ENCODE peak calls at places on chromosomes 2 and 18, in eight cellular contexts. X, H, J, W, K, O, Y and V are unnamed samples.

GRCh38 chr2:67277450-67277849 is 119.7 kb upstream of the ETAA1 start:
- DNase-seq in X (no peak), H (no peak), J (no peak), W (no peak), K (no peak), O (no peak), Y (no peak), V (no peak)

GRCh38 chr2:113324684-113325160 is 46.0 kb upstream of the PAX8 start:
- DNase-seq in X (no peak), H (peak), J (peak), W (peak), K (peak), O (peak), Y (no peak), V (peak)

GRCh38 chr2:98505991-98506664 is 61.5 kb downstream of the INPP4A start:
- DNase-seq in X (no peak), H (no peak), J (no peak), W (no peak), K (no peak), O (no peak), Y (no peak), V (no peak)

GRCh38 chr2:28956415-28956826 is 24.7 kb upstream of the TOGARAM2 start:
- DNase-seq in X (no peak), H (peak), J (peak), W (no peak), K (peak), O (peak), Y (no peak), V (no peak)

GRCh38 chr2:31037058-31037457 is 101.2 kb downstream of the GALNT14 start:
- DNase-seq in X (no peak), H (no peak), J (no peak), W (no peak), K (no peak), O (no peak), Y (no peak), V (no peak)

GRCh38 chr2:227325824-227326195 is 759 bp downstream of the MFF start:
- DNase-seq in X (peak), H (peak), J (peak), W (peak), K (peak), O (peak), Y (no peak), V (peak)

GRCh38 chr2:33146112-33146511 is 199.4 kb downstream of the LTBP1 start:
- DNase-seq in X (no peak), H (no peak), J (no peak), W (no peak), K (no peak), O (no peak), Y (no peak), V (no peak)

GRCh38 chr18:79603321-79604204 is 76.0 kb upstream of the CTDP1 start:
- DNase-seq in X (no peak), H (no peak), J (no peak), W (peak), K (no peak), O (no peak), Y (no peak), V (no peak)

GRCh38 chr2:5664197-5664728 is 27.9 kb upstream of the SOX11 start:
- DNase-seq in X (no peak), H (no peak), J (no peak), W (no peak), K (no peak), O (no peak), Y (no peak), V (no peak)

GRCh38 chr18:55869965-55870585 is 282.1 kb upstream of the TCF4 start:
- DNase-seq in X (no peak), H (no peak), J (no peak), W (peak), K (no peak), O (no peak), Y (no peak), V (no peak)

GRCh38 chr18:6881034-6881800 is 151.7 kb downstream of the ARHGAP28 start:
- DNase-seq in X (no peak), H (no peak), J (no peak), W (no peak), K (no peak), O (no peak), Y (no peak), V (no peak)